ENCODE peak calls at places on chromosomes 11 and 22, in seven cellular contexts. One of them, this sample, is unnamed.

GRCh38 chr11:8262552-8263108 is 1.0 kb downstream of the LMO1 start:
- DNase-seq in A673: peak
- DNase-seq in head of caudate nucleus: no peak
- DNase-seq in stimulated activated CD4-positive, alpha-beta T cell treated with anti-CD3 and anti-CD28 coated beads, Interleukin-12 subunit alpha, Interleukin-12 subunit beta, amount 100 ng/mL, for 48 hours: peak
- DNase-seq in GM20000: peak
- DNase-seq in WERI-Rb-1: peak
- DNase-seq in progenitor cell of endocrine pancreas: peak
- DNase-seq in this sample: peak

GRCh38 chr11:2357246-2357645 is 19.9 kb upstream of the CD81 start:
- DNase-seq in A673: no peak
- DNase-seq in head of caudate nucleus: no peak
- DNase-seq in stimulated activated CD4-positive, alpha-beta T cell treated with anti-CD3 and anti-CD28 coated beads, Interleukin-12 subunit alpha, Interleukin-12 subunit beta, amount 100 ng/mL, for 48 hours: no peak
- DNase-seq in GM20000: no peak
- DNase-seq in WERI-Rb-1: no peak
- DNase-seq in progenitor cell of endocrine pancreas: no peak
- DNase-seq in this sample: no peak

GRCh38 chr11:2522636-2523255 is 77.9 kb downstream of the KCNQ1 start:
- DNase-seq in A673: no peak
- DNase-seq in head of caudate nucleus: no peak
- DNase-seq in stimulated activated CD4-positive, alpha-beta T cell treated with anti-CD3 and anti-CD28 coated beads, Interleukin-12 subunit alpha, Interleukin-12 subunit beta, amount 100 ng/mL, for 48 hours: no peak
- DNase-seq in GM20000: no peak
- DNase-seq in WERI-Rb-1: peak
- DNase-seq in progenitor cell of endocrine pancreas: peak
- DNase-seq in this sample: no peak

GRCh38 chr11:35016939-35017338 is 100.5 kb downstream of the PDHX start:
- DNase-seq in A673: no peak
- DNase-seq in head of caudate nucleus: no peak
- DNase-seq in stimulated activated CD4-positive, alpha-beta T cell treated with anti-CD3 and anti-CD28 coated beads, Interleukin-12 subunit alpha, Interleukin-12 subunit beta, amount 100 ng/mL, for 48 hours: no peak
- DNase-seq in GM20000: no peak
- DNase-seq in WERI-Rb-1: no peak
- DNase-seq in progenitor cell of endocrine pancreas: no peak
- DNase-seq in this sample: no peak

GRCh38 chr22:16387088-16387487 is 205.5 kb downstream of the CCT8L2 start:
- DNase-seq in A673: no peak
- DNase-seq in head of caudate nucleus: no peak
- DNase-seq in stimulated activated CD4-positive, alpha-beta T cell treated with anti-CD3 and anti-CD28 coated beads, Interleukin-12 subunit alpha, Interleukin-12 subunit beta, amount 100 ng/mL, for 48 hours: no peak
- DNase-seq in GM20000: no peak
- DNase-seq in WERI-Rb-1: no peak
- DNase-seq in progenitor cell of endocrine pancreas: no peak
- DNase-seq in this sample: no peak

GRCh38 chr11:118046051-118046963 is 30.6 kb upstream of the TMPRSS4 start:
- DNase-seq in A673: no peak
- DNase-seq in head of caudate nucleus: no peak
- DNase-seq in stimulated activated CD4-positive, alpha-beta T cell treated with anti-CD3 and anti-CD28 coated beads, Interleukin-12 subunit alpha, Interleukin-12 subunit beta, amount 100 ng/mL, for 48 hours: no peak
- DNase-seq in GM20000: peak
- DNase-seq in WERI-Rb-1: no peak
- DNase-seq in progenitor cell of endocrine pancreas: no peak
- DNase-seq in this sample: no peak

GRCh38 chr11:7892751-7893356 is 38.2 kb downstream of the OR10A6 start:
- DNase-seq in A673: peak
- DNase-seq in head of caudate nucleus: no peak
- DNase-seq in stimulated activated CD4-positive, alpha-beta T cell treated with anti-CD3 and anti-CD28 coated beads, Interleukin-12 subunit alpha, Interleukin-12 subunit beta, amount 100 ng/mL, for 48 hours: no peak
- DNase-seq in GM20000: peak
- DNase-seq in WERI-Rb-1: no peak
- DNase-seq in progenitor cell of endocrine pancreas: no peak
- DNase-seq in this sample: peak

GRCh38 chr22:23536821-23537345 is 43.2 kb downstream of the IGLL1 start:
- DNase-seq in A673: no peak
- DNase-seq in head of caudate nucleus: no peak
- DNase-seq in stimulated activated CD4-positive, alpha-beta T cell treated with anti-CD3 and anti-CD28 coated beads, Interleukin-12 subunit alpha, Interleukin-12 subunit beta, amount 100 ng/mL, for 48 hours: no peak
- DNase-seq in GM20000: no peak
- DNase-seq in WERI-Rb-1: peak
- DNase-seq in progenitor cell of endocrine pancreas: no peak
- DNase-seq in this sample: no peak

GRCh38 chr11:76666408-76666807 is 4.1 kb downstream of the LRRC32 start:
- DNase-seq in A673: no peak
- DNase-seq in head of caudate nucleus: no peak
- DNase-seq in stimulated activated CD4-positive, alpha-beta T cell treated with anti-CD3 and anti-CD28 coated beads, Interleukin-12 subunit alpha, Interleukin-12 subunit beta, amount 100 ng/mL, for 48 hours: no peak
- DNase-seq in GM20000: peak
- DNase-seq in WERI-Rb-1: peak
- DNase-seq in progenitor cell of endocrine pancreas: no peak
- DNase-seq in this sample: no peak

GRCh38 chr11:1290052-1291040 is 19.1 kb downstream of the TOLLIP start:
- DNase-seq in A673: no peak
- DNase-seq in head of caudate nucleus: no peak
- DNase-seq in stimulated activated CD4-positive, alpha-beta T cell treated with anti-CD3 and anti-CD28 coated beads, Interleukin-12 subunit alpha, Interleukin-12 subunit beta, amount 100 ng/mL, for 48 hours: no peak
- DNase-seq in GM20000: no peak
- DNase-seq in WERI-Rb-1: no peak
- DNase-seq in progenitor cell of endocrine pancreas: no peak
- DNase-seq in this sample: no peak

This sample was measured in myocyte.